ENCODE peak calls at places on chromosomes 16 and 17, in seven cellular contexts. D, B, T, L, R, U and F are unnamed samples. For H3K27me3, the result is how much of the 10 kb centered on the place peaks cover.

GRCh38 chr16:1458336-1458976 is 14.1 kb upstream of the CCDC154 start:
- DNase-seq in L (no peak), D (no peak), U (no peak), B (no peak), T (no peak), R (peak), F (no peak)

GRCh38 chr16:65904361-65904760 is 462.1 kb upstream of the CDH5 start:
- DNase-seq in T (no peak), U (no peak), R (no peak), D (no peak), B (no peak), L (no peak), F (no peak)

GRCh38 chr17:57745242-57745641 is at the start of gene CCDC182:
- DNase-seq in B (no peak), T (no peak), R (no peak), U (no peak), L (no peak), D (no peak), F (no peak)

GRCh38 chr16:23842137-23842600 is 6.4 kb downstream of the PRKCB start:
- DNase-seq in D (no peak), R (no peak), L (no peak), T (no peak), U (no peak), B (no peak), F (no peak)

GRCh38 chr17:59327136-59327878 is 4.1 kb upstream of the YPEL2 start:
- DNase-seq in U (no peak), B (no peak), L (no peak), R (no peak), T (no peak), D (no peak), F (no peak)

GRCh38 chr16:49341706-49342105 is 31.9 kb upstream of the C16orf78 start:
- DNase-seq in R (no peak), L (no peak), U (no peak), D (no peak), B (no peak), T (no peak), F (no peak)

GRCh38 chr17:50326831-50327364 is 19.0 kb upstream of the XYLT2 start:
- DNase-seq in T (no peak), D (no peak), L (no peak), R (no peak), U (no peak), B (no peak), F (no peak)

GRCh38 chr17:49997256-49997735 is 2.3 kb upstream of the DLX3 start:
- DNase-seq in U (no peak), D (no peak), B (no peak), T (no peak), R (no peak), L (no peak), F (peak)

GRCh38 chr17:69898606-69899005 is 176.4 kb upstream of the KCNJ16 start:
- DNase-seq in T (no peak), R (no peak), D (no peak), B (no peak), L (no peak), U (no peak), F (no peak)

DNA sequence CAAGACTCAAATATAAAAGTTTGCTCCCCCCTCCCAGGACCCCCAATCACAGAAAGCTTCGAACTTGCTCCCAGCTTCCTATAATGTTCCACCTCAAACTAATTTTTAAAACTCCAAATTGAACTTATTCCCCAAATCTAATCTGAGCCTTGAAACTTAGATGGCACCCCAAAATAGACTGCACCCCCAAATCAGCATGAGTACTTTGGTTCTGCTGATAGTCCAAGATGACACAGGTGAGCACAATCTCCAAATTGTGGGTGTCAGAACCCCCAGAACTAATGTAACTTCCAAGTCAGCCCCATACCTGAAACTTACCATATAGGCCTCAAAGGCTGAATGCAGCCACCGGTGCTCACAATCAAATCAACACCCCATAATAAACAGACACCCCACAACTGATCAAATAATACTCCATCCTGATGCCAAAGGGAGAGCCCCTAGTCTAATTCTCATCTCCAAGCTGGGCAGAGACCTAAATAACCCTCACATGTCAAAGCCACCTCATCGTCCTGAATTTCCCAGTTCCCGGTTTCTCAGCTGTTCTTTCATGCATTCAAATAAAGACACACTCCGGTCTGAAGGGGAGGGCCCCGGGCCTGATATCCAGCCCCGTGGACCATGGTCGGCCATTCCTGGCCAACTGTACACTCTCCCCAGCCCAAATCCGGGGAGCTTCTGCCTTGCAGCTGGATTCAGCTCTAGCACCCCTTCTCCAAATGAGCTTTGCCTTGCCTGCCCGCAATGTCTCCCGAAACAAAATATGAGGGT is 1.8 kb upstream of the BCL6B start:
- DNase-seq in U (no peak), R (no peak), L (no peak), D (no peak), T (no peak), B (no peak), F (no peak)
- H3K4me3 ChIP-seq in U (no peak), R (no peak), L (peak), D (peak), T (no peak), B (peak), F (peak)

GRCh38 chr16:86734559-86735480 is 156.5 kb downstream of the FOXL1 start:
- DNase-seq in L (no peak), T (no peak), B (no peak), D (no peak), U (no peak), R (no peak), F (no peak)

GRCh38 chr16:86739178-86739577 is 160.8 kb downstream of the FOXL1 start:
- DNase-seq in R (no peak), U (no peak), L (no peak), D (no peak), B (no peak), T (no peak), F (no peak)

GRCh38 chr16:86739808-86740207 is 161.5 kb downstream of the FOXL1 start:
- DNase-seq in B (no peak), L (no peak), U (no peak), R (no peak), D (no peak), T (no peak), F (no peak)

GRCh38 chr16:86735727-86736126 is 157.4 kb downstream of the FOXL1 start:
- DNase-seq in L (no peak), U (no peak), T (no peak), R (no peak), B (no peak), D (no peak), F (peak)

DNA sequence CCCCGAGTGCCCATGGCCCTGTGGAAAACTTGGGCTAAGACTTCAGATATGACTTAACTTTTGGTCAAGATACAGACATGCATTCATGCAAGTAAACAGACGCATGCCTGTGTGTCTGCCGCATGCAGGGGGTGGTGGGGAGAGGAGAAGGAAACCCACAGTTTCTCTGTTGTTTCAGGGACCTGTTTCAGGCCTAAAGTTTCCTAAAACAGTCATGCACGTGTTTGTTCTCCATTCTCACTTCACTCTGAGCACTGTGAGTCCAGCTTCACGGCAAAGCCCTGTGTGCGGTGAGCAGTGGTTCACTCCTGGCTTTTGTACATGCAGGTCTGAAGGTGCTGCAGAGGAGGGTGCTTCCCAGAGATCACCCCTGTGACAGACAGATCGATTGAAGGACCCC is 158.7 kb downstream of the FOXL1 start:
- DNase-seq in B (no peak), D (no peak), R (no peak), L (no peak), T (no peak), U (no peak), F (no peak)
- H3K27me3 ChIP-seq in B (under half), D (half or more), R (under half), L (under half), T (under half), U (under half), F (under half)

DNA sequence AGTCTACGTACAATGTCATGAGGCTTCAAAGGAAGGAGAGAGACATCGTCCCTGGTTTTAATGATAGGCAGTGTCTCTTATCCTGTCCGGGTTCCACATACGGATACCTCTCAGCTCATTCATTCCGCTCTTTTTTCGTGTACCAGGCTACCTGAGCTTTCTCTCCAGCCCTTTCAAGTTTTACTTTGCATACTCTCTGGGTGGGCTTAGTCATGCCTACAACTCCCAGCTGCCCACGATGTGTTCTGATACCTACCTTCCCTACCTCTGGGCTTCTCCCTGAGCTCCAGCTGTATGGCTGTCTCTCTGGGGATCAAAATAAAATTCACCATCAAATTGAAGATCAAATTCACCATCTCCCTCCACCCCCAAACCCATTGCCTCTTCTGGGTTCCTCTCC is 354.0 kb upstream of the EEF2KMT start:
- DNase-seq in L (no peak), D (no peak), T (no peak), B (no peak), R (no peak), U (no peak), F (no peak)
- TF ChIP-seq CTCF in L (no peak), D (no peak), T (no peak), B (no peak), R (no peak), U (no peak), F (no peak)

GRCh38 chr17:10429416-10430045 is 7.8 kb upstream of the MYH8 start:
- DNase-seq in T (no peak), L (no peak), R (no peak), D (no peak), B (no peak), U (no peak), F (no peak)

DNA sequence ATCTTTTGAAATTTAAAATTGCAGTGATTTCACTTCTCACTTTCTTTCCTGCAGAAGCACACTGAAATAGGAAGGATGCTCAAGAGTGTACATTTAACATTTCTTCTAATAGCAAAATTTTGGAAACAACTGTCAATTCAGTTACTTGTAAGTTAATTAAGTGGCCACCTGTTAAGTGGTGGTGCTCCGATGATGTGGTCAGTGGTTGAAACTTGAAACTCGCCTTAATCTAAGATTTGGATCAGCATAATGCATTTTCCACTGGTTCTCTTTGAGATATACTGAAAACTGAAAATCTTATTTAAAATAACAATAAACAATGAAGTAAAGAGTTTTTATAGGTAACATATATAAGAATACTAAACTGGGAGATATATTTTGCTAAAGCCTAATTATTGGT is 7.0 kb upstream of the MYH8 start:
- DNase-seq in U (no peak), T (no peak), D (no peak), L (no peak), B (no peak), R (no peak), F (no peak)
- H3K4me3 ChIP-seq in U (no peak), T (no peak), D (no peak), L (no peak), B (no peak), R (no peak), F (no peak)